ENCODE peak calls at places on chromosome 13, in eight cellular contexts. D, U, P, V, R, M, X and S are unnamed samples.

GRCh38 chr13:113457510-113457909 is 4.2 kb upstream of the ADPRHL1 start:
- DNase-seq in P (peak; percentile 19), M (no peak), U (no peak), X (no peak), R (no peak), V (no peak), D (peak; percentile 41), S (no peak)

GRCh38 chr13:98925949-98926348 is 51.9 kb downstream of the DOCK9 start:
- DNase-seq in M (no peak), D (peak; percentile 32), P (no peak), R (no peak), X (no peak), U (no peak), V (no peak), S (no peak)

GRCh38 chr13:22287343-22287922 is 616.6 kb downstream of the FGF9 start:
- DNase-seq in M (no peak), P (no peak), D (no peak), R (no peak), X (no peak), U (no peak), V (no peak), S (no peak)

GRCh38 chr13:36212789-36213188 is 1.6 kb downstream of the SOHLH2 start:
- DNase-seq in X (no peak), U (no peak), M (no peak), V (no peak), D (no peak), R (no peak), P (no peak), S (no peak)

GRCh38 chr13:113928701-113929627 is 44.9 kb downstream of the C13orf46 start:
- DNase-seq in M (peak; percentile 51), D (no peak), P (peak; percentile 90), U (no peak), R (no peak), X (peak; percentile 69), V (peak; percentile 92), S (no peak)

GRCh38 chr13:87169337-87169736 is 501.8 kb upstream of the SLITRK5 start:
- DNase-seq in P (no peak), U (no peak), V (no peak), R (no peak), X (no peak), M (no peak), D (no peak), S (no peak)

GRCh38 chr13:103403814-103404213 is 337.6 kb upstream of the SLC10A2 start:
- DNase-seq in P (no peak), X (no peak), R (no peak), V (no peak), U (no peak), D (peak; percentile 26), M (no peak), S (no peak)

GRCh38 chr13:28568286-28568685 is 73.4 kb upstream of the FLT1 start:
- DNase-seq in U (no peak), X (peak; percentile 62), M (no peak), R (no peak), V (peak; percentile 32), P (peak; percentile 43), D (no peak), S (peak; percentile 49)

GRCh38 chr13:41864658-41865057 is 96.3 kb downstream of the VWA8 start:
- DNase-seq in D (no peak), U (no peak), R (no peak), P (peak; percentile 24), X (no peak), M (no peak), V (peak; percentile 12), S (no peak)

GRCh38 chr13:97127842-97128241 is 94.3 kb upstream of the MBNL2 start:
- DNase-seq in U (no peak), R (no peak), D (peak; percentile 56), M (no peak), X (no peak), V (no peak), P (no peak), S (no peak)

GRCh38 chr13:46630419-46631183 is 77.6 kb downstream of the LRCH1 start:
- DNase-seq in R (no peak), X (no peak), P (no peak), U (no peak), D (no peak), M (no peak), V (no peak), S (peak; percentile 34)

GRCh38 chr13:102240110-102240509 is 161.7 kb downstream of the FGF14 start:
- DNase-seq in X (no peak), U (no peak), R (no peak), V (no peak), D (no peak), M (no peak), P (no peak), S (no peak)

GRCh38 chr13:99307247-99307646 is at the start of gene GPR183:
- DNase-seq in M (no peak), X (peak; percentile 43), V (peak; percentile 46), P (no peak), R (no peak), U (no peak), D (no peak), S (peak; percentile 58)

GRCh38 chr13:45811891-45812583 is 39.5 kb downstream of the SIAH3 start:
- DNase-seq in V (no peak), M (no peak), R (no peak), P (no peak), X (no peak), U (peak; percentile 46), D (no peak), S (no peak)

GRCh38 chr13:53137777-53138176 is 109.2 kb downstream of the OLFM4 start:
- DNase-seq in V (peak; percentile 80), R (no peak), P (peak; percentile 81), X (peak; percentile 86), D (no peak), M (peak; percentile 19), U (peak; percentile 4), S (no peak)

GRCh38 chr13:45396548-45397095 is 21.6 kb downstream of the SLC25A30 start:
- DNase-seq in M (no peak), R (no peak), D (no peak), P (no peak), V (no peak), U (no peak), X (peak; percentile 23), S (peak; percentile 84)

GRCh38 chr13:22176968-22177545 is 506.2 kb downstream of the FGF9 start:
- DNase-seq in M (no peak), U (no peak), R (no peak), X (peak; percentile 43), P (peak; percentile 7), D (no peak), V (no peak), S (no peak)

GRCh38 chr13:32940601-32941000 is 75.6 kb upstream of the KL start:
- DNase-seq in P (peak; percentile 45), U (no peak), V (peak; percentile 28), M (peak; percentile 30), D (no peak), R (no peak), X (peak; percentile 56), S (no peak)

GRCh38 chr13:94323746-94324408 is 155.6 kb downstream of the DCT start:
- DNase-seq in V (no peak), X (no peak), M (no peak), U (no peak), P (no peak), R (no peak), D (peak; percentile 19), S (no peak)

GRCh38 chr13:25170554-25171107 is 1.5 kb downstream of the AMER2 start:
- DNase-seq in P (no peak), R (no peak), M (no peak), U (no peak), V (peak; percentile 9), D (peak; percentile 56), X (no peak), S (no peak)
- H3K4me2 ChIP-seq in P (no peak overlapping the region), R (peak overlapping the region; percentile 97), M (peak overlapping the region; percentile 84), U (no peak overlapping the region), V (no peak overlapping the region), D (peak overlapping the region; percentile 89), X (no peak overlapping the region), S (no peak overlapping the region)

GRCh38 chr13:23672616-23673015 is 102.4 kb downstream of the TNFRSF19 start:
- DNase-seq in P (peak; percentile 80), M (peak; percentile 70), V (no peak), X (peak; percentile 69), D (no peak), U (no peak), R (no peak), S (no peak)

GRCh38 chr13:23674795-23675640 is 104.8 kb downstream of the TNFRSF19 start:
- DNase-seq in R (no peak), M (peak; percentile 90), X (peak; percentile 99), U (peak; percentile 95), D (no peak), P (peak; percentile 99), V (peak; percentile 86), S (no peak)

GRCh38 chr13:23673867-23674605 is 103.8 kb downstream of the TNFRSF19 start:
- DNase-seq in V (peak; percentile 13), U (no peak), R (no peak), P (peak; percentile 68), M (peak; percentile 28), D (no peak), X (peak; percentile 66), S (no peak)

GRCh38 chr13:23671902-23672301 is 101.7 kb downstream of the TNFRSF19 start:
- DNase-seq in X (peak; percentile 95), P (peak; percentile 93), V (peak; percentile 48), M (peak; percentile 75), R (no peak), U (peak; percentile 43), D (no peak), S (no peak)

GRCh38 chr13:23673354-23673753 is 103.1 kb downstream of the TNFRSF19 start:
- DNase-seq in V (peak; percentile 96), P (peak; percentile 99), R (no peak), U (peak; percentile 82), X (peak; percentile 99), D (no peak), M (peak; percentile 99), S (no peak)
- H3K4me2 ChIP-seq in V (peak overlapping the region; percentile 64), P (peak overlapping the region; percentile 17), R (no peak overlapping the region), U (peak overlapping the region; percentile 49), X (no peak overlapping the region), D (no peak overlapping the region), M (peak overlapping the region; percentile 48), S (no peak overlapping the region)

GRCh38 chr13:73040968-73041580 is 17.7 kb upstream of the KLF5 start:
- DNase-seq in V (no peak), D (no peak), M (no peak), R (no peak), U (peak; percentile 45), X (no peak), P (no peak), S (no peak)
- H3K4me2 ChIP-seq in V (no peak overlapping the region), D (no peak overlapping the region), M (no peak overlapping the region), R (no peak overlapping the region), U (no peak overlapping the region), X (no peak overlapping the region), P (no peak overlapping the region), S (no peak overlapping the region)

DNA sequence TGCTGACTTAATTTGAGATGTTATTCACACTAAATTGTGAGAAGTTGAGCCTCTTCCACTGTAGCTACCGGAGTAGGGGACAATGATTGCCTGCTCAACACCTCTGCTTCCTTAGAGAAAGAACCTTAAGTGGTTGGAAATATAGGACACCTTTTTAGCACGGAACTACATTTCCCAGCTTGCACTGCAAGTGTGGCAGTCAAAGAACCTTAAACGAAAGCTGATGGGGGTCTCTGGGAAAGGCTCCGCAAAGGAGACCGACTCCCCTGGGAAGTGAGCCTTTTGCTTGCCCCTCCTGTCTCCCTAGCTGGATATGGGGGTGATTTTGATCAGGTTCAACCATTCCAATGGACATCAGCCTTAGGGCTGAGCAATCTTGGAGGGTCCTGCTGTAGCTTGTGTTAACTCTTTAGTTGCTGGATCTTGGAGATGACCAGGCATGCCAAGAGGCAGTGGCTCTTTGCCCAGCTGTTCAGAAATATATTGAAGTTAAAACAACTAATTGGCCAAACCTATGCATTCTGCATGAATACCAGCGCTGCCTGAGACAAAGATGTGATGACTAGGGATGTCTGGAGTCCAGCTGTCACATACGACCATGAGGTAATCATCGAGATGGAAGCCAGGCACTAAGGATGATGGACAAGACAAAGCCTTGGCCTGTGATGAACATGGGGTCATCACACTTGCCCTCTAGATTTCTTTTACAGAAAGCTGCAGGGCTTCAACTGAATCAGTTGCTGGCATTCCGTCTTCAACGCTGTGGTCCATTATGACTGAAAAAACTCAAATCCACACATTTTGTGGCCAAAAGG is 286.4 kb downstream of the FOXO1 start:
- DNase-seq in M (no peak), D (peak; percentile 72), X (no peak), U (no peak), V (no peak), P (no peak), R (no peak), S (no peak)
- H3K4me2 ChIP-seq in M (no peak overlapping the region), D (peak overlapping the region; percentile 60), X (no peak overlapping the region), U (no peak overlapping the region), V (no peak overlapping the region), P (no peak overlapping the region), R (peak overlapping the region; percentile 37), S (no peak overlapping the region)